ENCODE peak calls at places on chromosomes 16 and 17, in five cellular contexts. N, R, U, X and W are unnamed samples.

GRCh38 chr17:61411944-61412859 is 12.6 kb downstream of the TBX2 start:
- DNase-seq in N (peak; percentile 68), X (no peak), R (peak; percentile 68), U (peak; percentile 91), W (peak; percentile 91)

GRCh38 chr17:79850571-79851460 is 11.6 kb upstream of the CBX4 start:
- DNase-seq in X (no peak), U (no peak), R (no peak), N (no peak), W (no peak)

GRCh38 chr17:57906910-57907309 is 48.3 kb downstream of the CUEDC1 start:
- DNase-seq in X (no peak), U (no peak), R (no peak), N (no peak), W (peak; percentile 43)

GRCh38 chr17:72411124-72411563 is 290.3 kb downstream of the SOX9 start:
- DNase-seq in N (no peak), X (no peak), R (no peak), U (no peak), W (no peak)

GRCh38 chr16:2278272-2278608 is 10.3 kb upstream of the RNPS1 start:
- DNase-seq in N (no peak), R (no peak), X (no peak), U (no peak), W (peak; percentile 66)

GRCh38 chr17:75325827-75326586 is 36.8 kb upstream of the SLC25A19 start:
- DNase-seq in U (no peak), N (no peak), R (no peak), X (no peak), W (no peak)

GRCh38 chr17:20914658-20915057 is 128.2 kb downstream of the USP22 start:
- DNase-seq in N (no peak), X (no peak), U (no peak), R (no peak), W (no peak)

GRCh38 chr17:81018044-81018802 is 16.7 kb upstream of the BAIAP2 start:
- DNase-seq in U (no peak), N (no peak), R (no peak), X (no peak), W (no peak)

GRCh38 chr17:77675411-77675810 is 283.1 kb upstream of the TNRC6C start:
- DNase-seq in U (no peak), X (no peak), N (no peak), R (no peak), W (no peak)

GRCh38 chr16:4566144-4566543 is 10.0 kb downstream of the C16orf96 start:
- DNase-seq in R (no peak), U (no peak), N (no peak), X (no peak), W (no peak)

GRCh38 chr16:81752225-81752875 is 26.7 kb upstream of the PLCG2 start:
- DNase-seq in X (no peak), U (no peak), R (no peak), N (no peak), W (no peak)

GRCh38 chr16:89170346-89171215 is 967 bp upstream of the CDH15 start:
- DNase-seq in R (no peak), N (no peak), X (no peak), U (no peak), W (no peak)

GRCh38 chr17:63495471-63495870 is 18.6 kb downstream of the ACE start:
- DNase-seq in N (no peak), R (no peak), U (no peak), X (no peak), W (no peak)

GRCh38 chr16:14300631-14301149 is 229.6 kb downstream of the MRTFB start:
- DNase-seq in U (peak; percentile 36), X (no peak), R (peak; percentile 13), N (no peak), W (peak; percentile 75)

GRCh38 chr17:62898239-62898864 is 67.7 kb upstream of the TANC2 start:
- DNase-seq in U (no peak), X (no peak), R (no peak), N (no peak), W (no peak)

GRCh38 chr16:73163238-73163795 is 115.4 kb upstream of the ZFHX3 start:
- DNase-seq in R (no peak), U (no peak), N (no peak), X (no peak), W (no peak)

GRCh38 chr17:80737106-80738019 is 192.7 kb downstream of the RPTOR start:
- DNase-seq in N (no peak), X (no peak), U (no peak), R (no peak), W (no peak)

GRCh38 chr17:40442392-40443195 is 656 bp upstream of the IGFBP4 start:
- DNase-seq in N (no peak), U (no peak), R (no peak), X (no peak), W (peak; percentile 51)